ENCODE peak calls at places on chromosomes 13 and 19, in seven cellular contexts. D is lung; Z is CD4-positive, CD25-positive, alpha-beta regulatory T cell; Y is naive thymus-derived CD4-positive, alpha-beta T cell; T is aorta; R is heart left ventricle; X is heart right ventricle. S is an unnamed sample. For H3K4me1, the result is how much of the 10 kb centered on the place peaks cover.

GRCh38 chr13:114053026-114053425 is 79.2 kb upstream of the C13orf46 start:
- DNase-seq in R (no peak), T (no peak), X (no peak), Y (no peak), D (no peak), Z (no peak), S (no peak)

GRCh38 chr19:45613926-45614725 is 12.1 kb upstream of the GPR4 start:
- DNase-seq in X (no peak), D (no peak), T (no peak), R (no peak), Y (no peak), Z (peak), S (peak)

GRCh38 chr13:55361141-55361540 is 1779.6 kb upstream of the PRR20A start:
- DNase-seq in D (no peak), T (no peak), Y (no peak), R (no peak), Z (no peak), X (no peak), S (no peak)

GRCh38 chr19:41945135-41945766 is 13.9 kb downstream of the RABAC1 start:
- DNase-seq in R (no peak), Z (peak), X (no peak), T (no peak), D (no peak), Y (peak), S (peak)

GRCh38 chr13:28499579-28499978 is 4.7 kb upstream of the FLT1 start:
- DNase-seq in T (no peak), X (no peak), Y (no peak), D (no peak), R (no peak), Z (no peak), S (no peak)

GRCh38 chr13:88823114-88823513 is 1151.9 kb downstream of the SLITRK5 start:
- DNase-seq in R (no peak), Y (no peak), Z (no peak), X (no peak), T (no peak), D (no peak), S (no peak)

GRCh38 chr19:58380037-58380735 is 644 bp downstream of the ZNF837 start:
- DNase-seq in D (no peak), T (no peak), X (no peak), R (no peak), Y (no peak), Z (no peak), S (no peak)

GRCh38 chr19:6333439-6333838 is at the start of gene ACER1:
- DNase-seq in D (no peak), X (no peak), Y (no peak), Z (no peak), R (no peak), T (no peak), S (no peak)

GRCh38 chr19:56015756-56016155 is 29.2 kb downstream of the NLRP5 start:
- DNase-seq in Y (no peak), R (no peak), Z (no peak), T (no peak), X (no peak), D (no peak), S (no peak)

GRCh38 chr19:54391589-54392061 is 23.6 kb upstream of the TTYH1 start:
- DNase-seq in X (no peak), R (no peak), T (no peak), Y (no peak), Z (no peak), D (no peak), S (no peak)

GRCh38 chr19:35142531-35143230 is 374 bp upstream of the FXYD7 start:
- DNase-seq in Z (peak), T (peak), R (peak), Y (peak), X (no peak), D (no peak), S (peak)

GRCh38 chr19:33564836-33565338 is 43.3 kb upstream of the PEPD start:
- DNase-seq in R (no peak), T (no peak), Y (no peak), Z (no peak), X (no peak), D (no peak), S (no peak)

GRCh38 chr13:114142640-114143490 is 10.4 kb upstream of the RASA3 start:
- DNase-seq in Y (peak), T (peak), D (no peak), Z (peak), X (no peak), R (no peak), S (peak)

GRCh38 chr19:12788682-12789097 is 2.6 kb upstream of the JUNB start:
- DNase-seq in Z (peak), R (peak), Y (no peak), D (peak), X (peak), T (peak), S (peak)

GRCh38 chr13:51246005-51246404 is 23.8 kb downstream of the FAM124A start:
- DNase-seq in D (no peak), Z (no peak), T (no peak), Y (no peak), X (no peak), R (no peak), S (no peak)

GRCh38 chr19:5738423-5738822 is 18.0 kb downstream of the CATSPERD start:
- DNase-seq in Y (no peak), X (no peak), R (no peak), D (no peak), Z (no peak), T (no peak), S (peak)

DNA sequence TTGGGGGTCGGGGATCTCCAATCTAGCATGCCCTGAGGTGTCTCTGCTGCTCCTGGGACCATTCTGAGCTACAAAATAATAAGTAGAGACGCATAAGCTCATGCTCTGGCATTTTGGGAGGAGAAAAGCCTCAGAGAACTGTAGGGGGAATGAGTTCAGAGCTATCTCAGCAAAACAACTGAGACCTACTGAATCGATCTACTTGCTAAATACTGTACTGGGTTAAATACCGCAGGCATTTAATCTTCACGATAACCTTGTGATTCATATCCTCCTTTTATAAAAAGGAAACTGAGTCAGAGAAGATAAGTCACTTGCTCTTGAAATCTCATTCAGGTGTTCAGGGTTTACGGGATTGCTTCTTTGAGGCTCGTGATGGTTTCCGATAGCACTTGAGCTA is 468.1 kb downstream of the FGF9 start:
- DNase-seq in D (no peak), X (no peak), R (no peak), Y (no peak), T (no peak), Z (no peak), S (no peak)
- H3K27ac ChIP-seq in D (no peak), X (no peak), R (no peak), Y (no peak), T (no peak), Z (no peak), S (no peak)

GRCh38 chr13:41763772-41764171 is 197.1 kb downstream of the VWA8 start:
- DNase-seq in Y (no peak), T (no peak), Z (no peak), R (no peak), X (no peak), D (no peak), S (no peak)

GRCh38 chr13:41764558-41764957 is 196.4 kb downstream of the VWA8 start:
- DNase-seq in Z (peak), T (no peak), R (no peak), X (no peak), Y (no peak), D (no peak), S (no peak)

GRCh38 chr13:41765020-41765419 is 195.9 kb downstream of the VWA8 start:
- DNase-seq in X (peak), T (no peak), Y (no peak), D (no peak), R (no peak), Z (no peak), S (no peak)

GRCh38 chr13:41765813-41766212 is 195.1 kb downstream of the VWA8 start:
- DNase-seq in X (no peak), Z (no peak), R (no peak), Y (no peak), T (no peak), D (no peak), S (no peak)

GRCh38 chr13:41762796-41763195 is 198.1 kb downstream of the VWA8 start:
- DNase-seq in D (no peak), Z (no peak), T (no peak), R (no peak), Y (no peak), X (no peak), S (no peak)
- H3K4me1 ChIP-seq in D (under half), Z (under half), T (under half), R (under half), Y (under half), X (under half), S (under half)

DNA sequence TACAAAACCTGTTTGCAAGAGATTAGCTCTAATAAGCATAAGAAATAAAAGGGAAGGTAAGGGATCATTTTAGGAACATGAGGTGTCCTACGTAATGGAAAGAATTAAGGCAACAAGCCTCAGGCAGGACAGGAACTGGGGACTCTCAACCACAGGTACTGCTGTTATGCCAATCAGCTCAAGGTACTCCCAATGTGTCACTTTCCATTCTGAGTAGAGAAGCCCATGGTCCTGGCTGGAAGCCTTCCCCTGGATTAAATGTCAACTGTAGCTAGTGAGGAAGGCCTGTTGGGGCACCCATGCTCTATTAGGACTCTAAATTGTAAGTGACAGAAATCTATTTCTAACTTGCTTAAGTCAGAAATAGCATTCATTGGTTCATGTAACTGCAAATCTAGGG is 134.6 kb downstream of the DPF1 start:
- DNase-seq in Y (no peak), Z (no peak), D (no peak), X (no peak), R (no peak), T (no peak), S (no peak)
- H3K27ac ChIP-seq in Y (no peak), Z (no peak), D (no peak), X (no peak), R (no peak), T (no peak), S (no peak)

GRCh38 chr13:99228737-99229691 is 28.4 kb downstream of the UBAC2 start:
- DNase-seq in D (no peak), Y (no peak), R (no peak), Z (no peak), X (no peak), T (no peak), S (peak)

GRCh38 chr13:99230991-99231390 is 27.2 kb downstream of the GPR18 start:
- DNase-seq in D (no peak), Z (no peak), R (no peak), X (no peak), T (no peak), Y (no peak), S (no peak)

GRCh38 chr13:99226493-99226892 is 25.8 kb downstream of the UBAC2 start:
- DNase-seq in T (no peak), D (no peak), Z (no peak), R (no peak), X (no peak), Y (no peak), S (no peak)

GRCh38 chr13:99227331-99227900 is 26.8 kb downstream of the UBAC2 start:
- DNase-seq in T (no peak), R (no peak), D (no peak), Z (no peak), X (no peak), Y (no peak), S (no peak)

GRCh38 chr13:99227909-99228688 is 27.4 kb downstream of the UBAC2 start:
- DNase-seq in T (no peak), Y (no peak), R (no peak), X (no peak), Z (no peak), D (no peak), S (no peak)
- H3K4me1 ChIP-seq in T (under half), Y (half or more), R (half or more), X (half or more), Z (under half), D (under half), S (under half)

GRCh38 chr13:106433066-106433465 is 102.4 kb downstream of the EFNB2 start:
- DNase-seq in Z (no peak), Y (no peak), T (no peak), D (no peak), R (no peak), X (no peak), S (no peak)
- H3K27ac ChIP-seq in Z (no peak), Y (no peak), T (no peak), D (no peak), R (no peak), X (no peak), S (no peak)

DNA sequence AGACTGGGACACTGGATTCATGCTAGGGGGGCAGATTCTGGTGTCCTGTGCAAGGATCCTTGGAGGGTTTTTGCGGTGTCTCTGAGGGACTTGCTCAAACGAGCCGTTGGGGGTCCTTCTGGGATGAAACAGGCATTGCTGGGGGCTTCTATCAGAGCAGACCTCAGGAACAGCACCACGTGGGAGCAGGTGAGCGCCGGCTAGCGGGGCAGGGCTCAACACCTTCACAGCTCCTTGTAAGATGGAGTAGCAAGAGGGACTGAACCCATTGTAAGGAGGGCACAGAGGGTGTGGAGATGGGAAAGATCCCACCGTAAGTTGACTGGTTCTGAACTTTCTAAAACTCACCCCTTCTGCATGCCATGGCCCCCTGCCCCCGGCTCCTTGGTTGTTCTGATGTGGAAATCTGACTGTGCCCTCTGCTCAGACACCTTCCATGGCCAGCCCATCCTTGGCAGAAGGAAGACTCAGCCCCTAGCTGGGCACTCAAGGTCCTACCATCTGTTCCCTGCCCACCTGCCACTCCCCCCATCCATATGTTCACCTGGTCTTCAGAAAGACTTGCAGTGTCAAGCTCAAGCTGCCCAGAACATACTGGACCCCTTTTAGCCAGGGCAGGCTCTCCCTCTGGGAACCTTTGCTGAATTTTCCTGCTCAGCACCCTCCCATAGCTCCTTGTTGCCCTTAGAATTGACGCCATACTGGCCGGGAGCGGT is 1.2 kb downstream of the SLC27A1 start:
- DNase-seq in Z (no peak), X (no peak), T (no peak), D (no peak), R (no peak), Y (no peak), S (no peak)
- H3K4me1 ChIP-seq in Z (under half), X (half or more), T (under half), D (under half), R (under half), Y (under half), S (under half)